ENCODE peak calls at places on chromosomes 2 and 18, in five cellular contexts. Z, V, H, W and I are unnamed samples.

GRCh38 chr18:79819951-79820351 is 22.2 kb downstream of the KCNG2 start:
- DNase-seq in Z (peak; percentile 17), V (no peak), H (no peak), W (no peak), I (no peak)

GRCh38 chr2:181440919-181441318 is 16.3 kb upstream of the ITGA4 start:
- DNase-seq in Z (no peak), V (no peak), H (no peak), W (no peak), I (no peak)

GRCh38 chr18:6355789-6356589 is 58.7 kb downstream of the L3MBTL4 start:
- DNase-seq in Z (no peak), V (no peak), H (peak; percentile 40), W (peak; percentile 67), I (no peak)

GRCh38 chr2:134377730-134378129 is 123.9 kb downstream of the MGAT5 start:
- DNase-seq in Z (no peak), V (no peak), H (no peak), W (no peak), I (no peak)

GRCh38 chr2:109454764-109455394 is 158.9 kb downstream of the SEPTIN10 start:
- DNase-seq in Z (no peak), V (no peak), H (no peak), W (no peak), I (no peak)

GRCh38 chr2:69177785-69178636 is 165.0 kb downstream of the ANTXR1 start:
- DNase-seq in Z (peak; percentile 76), V (peak; percentile 85), H (peak; percentile 91), W (peak; percentile 88), I (peak; percentile 98)

GRCh38 chr18:13813271-13813849 is 10.6 kb upstream of the MC5R start:
- DNase-seq in Z (peak; percentile 38), V (peak; percentile 77), H (peak; percentile 80), W (peak; percentile 61), I (peak; percentile 76)

GRCh38 chr2:34578641-34579040 is 979.5 kb upstream of the FAM98A start:
- DNase-seq in Z (no peak), V (no peak), H (no peak), W (no peak), I (no peak)

GRCh38 chr2:233247744-233248143 is 3.7 kb upstream of the ATG16L1 start:
- DNase-seq in Z (no peak), V (no peak), H (peak; percentile 61), W (peak; percentile 73), I (no peak)

GRCh38 chr2:47654790-47655562 is 128.0 kb upstream of the MSH6 start:
- DNase-seq in Z (no peak), V (no peak), H (no peak), W (no peak), I (no peak)

GRCh38 chr2:74001121-74001520 is 16.4 kb downstream of the TET3 start:
- DNase-seq in Z (no peak), V (no peak), H (no peak), W (peak; percentile 36), I (no peak)

GRCh38 chr18:65435529-65435928 is 315.3 kb upstream of the CDH7 start:
- DNase-seq in Z (no peak), V (no peak), H (no peak), W (no peak), I (no peak)

GRCh38 chr2:120338015-120338414 is 7.9 kb upstream of the INHBB start:
- DNase-seq in Z (no peak), V (no peak), H (no peak), W (no peak), I (no peak)

GRCh38 chr2:169716229-169716886 is 17.3 kb upstream of the KLHL23 start:
- DNase-seq in Z (no peak), V (peak; percentile 65), H (peak; percentile 35), W (peak; percentile 91), I (no peak)

GRCh38 chr18:56910237-56910636 is 236.7 kb upstream of the BOD1L2 start:
- DNase-seq in Z (no peak), V (no peak), H (no peak), W (no peak), I (no peak)

GRCh38 chr2:37365669-37366068 is 21.2 kb downstream of the QPCT start:
- DNase-seq in Z (no peak), V (no peak), H (no peak), W (no peak), I (no peak)

GRCh38 chr18:845152-845819 is 33.2 kb upstream of the YES1 start:
- DNase-seq in Z (peak; percentile 43), V (peak; percentile 38), H (no peak), W (peak; percentile 91), I (no peak)

GRCh38 chr2:30147196-30147714 is 448 bp downstream of the YPEL5 start:
- DNase-seq in Z (peak; percentile 11), V (no peak), H (peak; percentile 65), W (no peak), I (no peak)

GRCh38 chr18:51668101-51668500 is 470.6 kb upstream of the MEX3C start:
- DNase-seq in Z (peak; percentile 17), V (peak; percentile 46), H (peak; percentile 83), W (peak; percentile 43), I (no peak)

GRCh38 chr2:15889800-15890498 is 50.4 kb upstream of the MYCN start:
- DNase-seq in Z (peak; percentile 23), V (no peak), H (no peak), W (no peak), I (no peak)

GRCh38 chr2:20313659-20314058 is 37.0 kb downstream of the PUM2 start:
- DNase-seq in Z (no peak), V (no peak), H (no peak), W (peak; percentile 45), I (no peak)

GRCh38 chr2:143581134-143581533 is 451.9 kb downstream of the ARHGAP15 start:
- DNase-seq in Z (no peak), V (no peak), H (no peak), W (no peak), I (no peak)

GRCh38 chr2:15238028-15238427 is 323.1 kb downstream of the NBAS start:
- DNase-seq in Z (no peak), V (no peak), H (no peak), W (no peak), I (no peak)

GRCh38 chr2:19871836-19872235 is 29.9 kb downstream of the TTC32 start:
- DNase-seq in Z (no peak), V (no peak), H (no peak), W (no peak), I (no peak)

GRCh38 chr2:106080955-106081354 is 113.1 kb downstream of the UXS1 start:
- DNase-seq in Z (no peak), V (no peak), H (no peak), W (no peak), I (no peak)

GRCh38 chr2:223779877-223780276 is 57.5 kb downstream of the AP1S3 start:
- DNase-seq in Z (no peak), V (peak; percentile 29), H (peak; percentile 45), W (peak; percentile 65), I (no peak)
- TF ChIP-seq CTCF in Z (no peak), V (peak; percentile 20), H (peak; percentile 34), W (peak; percentile 51), I (no peak)

DNA sequence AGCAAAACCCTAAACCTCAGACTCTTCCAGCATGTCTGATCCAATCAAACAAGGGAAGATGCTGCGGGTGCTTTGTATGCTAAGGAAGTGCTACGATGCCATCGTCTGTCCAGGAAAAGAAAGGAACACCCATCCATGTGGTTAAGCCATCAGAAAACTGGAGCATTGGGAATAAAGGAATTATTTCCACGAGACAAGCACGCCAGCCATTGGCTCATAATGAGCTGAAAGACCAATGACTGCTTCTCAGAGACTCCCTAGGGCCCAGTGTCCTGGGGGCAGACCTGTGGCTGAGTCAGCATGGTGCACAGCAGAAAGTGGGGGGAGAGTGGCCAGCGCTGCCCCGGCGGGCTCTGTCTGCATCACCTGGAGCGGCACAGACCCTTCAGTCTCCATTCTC is 66.0 kb upstream of the AFF3 start:
- DNase-seq in Z (no peak), V (no peak), H (no peak), W (no peak), I (no peak)
- TF ChIP-seq CTCF in Z (peak; percentile 36), V (no peak), H (peak; percentile 16), W (no peak), I (no peak)

GRCh38 chr2:188016917-188017316 is 274.8 kb upstream of the GULP1 start:
- DNase-seq in Z (no peak), V (no peak), H (no peak), W (no peak), I (no peak)
- TF ChIP-seq CTCF in Z (no peak), V (no peak), H (no peak), W (no peak), I (no peak)

GRCh38 chr2:49687873-49688272 is 533.6 kb upstream of the FSHR start:
- DNase-seq in Z (no peak), V (no peak), H (no peak), W (no peak), I (no peak)
- TF ChIP-seq CTCF in Z (peak; percentile 44), V (no peak), H (peak; percentile 58), W (peak; percentile 22), I (peak; percentile 25)

DNA sequence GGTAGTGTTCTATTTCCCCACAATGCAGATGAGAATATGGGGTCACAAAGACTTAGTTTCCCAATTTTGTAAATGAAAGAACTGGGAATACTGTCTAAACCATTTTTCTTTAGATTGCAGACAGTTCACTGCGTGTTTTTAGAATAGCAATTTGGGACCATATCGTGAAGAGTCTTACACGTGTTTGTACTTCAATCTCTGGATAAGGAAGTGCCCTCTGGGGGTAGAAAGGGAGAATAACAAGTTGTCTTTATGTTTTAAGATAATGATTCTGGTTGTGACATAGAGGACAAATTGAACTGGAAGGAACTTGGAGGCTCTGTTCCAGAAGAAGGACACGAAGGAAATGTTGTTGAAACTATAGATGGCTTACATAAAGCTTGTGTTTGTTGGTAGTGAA is 457.7 kb downstream of the CBLN2 start:
- DNase-seq in Z (no peak), V (no peak), H (peak; percentile 52), W (peak; percentile 33), I (no peak)
- TF ChIP-seq CTCF in Z (no peak), V (no peak), H (peak; percentile 58), W (peak; percentile 36), I (no peak)